ENCODE peak calls at places on chromosomes 7 and 10, in four cellular contexts. I is foreskin fibroblast, Z is left cardiac atrium, E is fibroblast of the conjunctiva. Y is an unnamed sample.

GRCh38 chr7:64879097-64879730 is 23.9 kb upstream of the ZNF273 start:
- DNase-seq in I (no peak), Z (no peak), E (no peak), Y (peak; percentile 38)

GRCh38 chr7:79837915-79838314 is 296.7 kb upstream of the GNAI1 start:
- DNase-seq in I (no peak), Z (no peak), E (no peak), Y (no peak)

GRCh38 chr7:137943132-137943551 is 58.7 kb downstream of the CREB3L2 start:
- DNase-seq in I (peak; percentile 84), Z (peak; percentile 37), E (peak; percentile 77), Y (peak; percentile 76)

GRCh38 chr10:127853868-127854768 is 38.6 kb downstream of the CLRN3 start:
- DNase-seq in I (peak; percentile 35), Z (peak; percentile 65), E (peak; percentile 31), Y (peak; percentile 66)

GRCh38 chr7:131004371-131004770 is 270.4 kb upstream of the KLF14 start:
- DNase-seq in I (no peak), Z (no peak), E (no peak), Y (no peak)

GRCh38 chr10:60384708-60385398 is 4.8 kb downstream of the ANK3 start:
- DNase-seq in I (peak; percentile 96), Z (peak; percentile 40), E (peak; percentile 93), Y (no peak)

GRCh38 chr10:94279835-94280709 is 82.7 kb downstream of the NOC3L start:
- DNase-seq in I (peak; percentile 33), Z (peak; percentile 35), E (peak; percentile 37), Y (no peak)

GRCh38 chr7:128398016-128398840 is 11.6 kb downstream of the IMPDH1 start:
- DNase-seq in I (peak; percentile 21), Z (peak; percentile 49), E (peak; percentile 16), Y (no peak)

GRCh38 chr10:111126981-111127848 is 50.4 kb downstream of the ADRA2A start:
- DNase-seq in I (no peak), Z (no peak), E (no peak), Y (peak; percentile 55)